ENCODE peak calls at places on chromosomes 12 and 14, in five cellular contexts. Y is mesothelial cell of epicardium, L is suprapubic skin, A is psoas muscle, T is neural crest cell. R is an unnamed sample.

GRCh38 chr12:88530868-88531267 is 49.4 kb downstream of the KITLG start:
- DNase-seq in A (no peak), T (no peak), L (no peak), Y (no peak), R (no peak)

GRCh38 chr12:72330291-72330690 is 58.1 kb downstream of the TRHDE start:
- DNase-seq in Y (no peak), A (peak; percentile 11), L (no peak), T (no peak), R (no peak)

GRCh38 chr14:68476212-68476964 is 316.5 kb downstream of the ZFP36L1 start:
- DNase-seq in L (no peak), A (peak; percentile 61), T (no peak), Y (no peak), R (no peak)

GRCh38 chr12:14399871-14400270 is 34.4 kb downstream of the ATF7IP start:
- DNase-seq in T (no peak), L (no peak), A (no peak), Y (no peak), R (no peak)

GRCh38 chr12:10331642-10332239 is 24.1 kb downstream of the KLRD1 start:
- DNase-seq in T (no peak), Y (no peak), A (no peak), L (no peak), R (peak; percentile 16)

GRCh38 chr14:75279739-75280447 is 1.3 kb downstream of the FOS start:
- DNase-seq in L (no peak), A (peak; percentile 36), Y (no peak), T (no peak), R (no peak)

GRCh38 chr12:11716794-11717532 is 67.5 kb downstream of the ETV6 start:
- DNase-seq in A (no peak), T (no peak), Y (no peak), L (no peak), R (no peak)

GRCh38 chr14:23638414-23639047 is 2.4 kb downstream of the DHRS2 start:
- DNase-seq in L (no peak), Y (no peak), A (no peak), T (no peak), R (no peak)

GRCh38 chr12:100248886-100249285 is 18.0 kb downstream of the DEPDC4 start:
- DNase-seq in A (no peak), Y (no peak), L (no peak), T (no peak), R (no peak)

GRCh38 chr12:17802657-17803641 is 287.0 kb downstream of the RERGL start:
- DNase-seq in T (no peak), Y (no peak), A (no peak), L (no peak), R (no peak)

GRCh38 chr12:49936895-49937294 is 13.6 kb upstream of the AQP2 start:
- DNase-seq in Y (no peak), T (no peak), A (no peak), L (no peak), R (no peak)

GRCh38 chr14:22047105-22047504 is 373.5 kb upstream of the OR4E1 start:
- DNase-seq in Y (no peak), T (peak; percentile 5), L (no peak), A (no peak), R (no peak)

GRCh38 chr14:45083622-45083978 is 316 bp upstream of the PRPF39 start:
- DNase-seq in L (no peak), Y (no peak), A (no peak), T (no peak), R (no peak)

GRCh38 chr14:76810953-76811400 is 1.7 kb downstream of the ANGEL1 start:
- DNase-seq in A (no peak), Y (no peak), T (no peak), L (no peak), R (no peak)

GRCh38 chr14:104383088-104383805 is 196.3 kb upstream of the C14orf180 start:
- DNase-seq in T (no peak), Y (no peak), A (no peak), L (peak; percentile 67), R (peak; percentile 76)

GRCh38 chr14:99271951-99272668 is at the start of gene BCL11B:
- DNase-seq in L (peak; percentile 92), A (peak; percentile 35), T (peak; percentile 67), Y (peak; percentile 81), R (peak; percentile 45)
- TF ChIP-seq CTCF in L (peak; percentile 50), A (peak; percentile 18), T (peak; percentile 70), Y (peak; percentile 65), R (peak; percentile 63)

GRCh38 chr14:35985504-35986218 is 159.5 kb downstream of the BRMS1L start:
- DNase-seq in A (no peak), Y (no peak), T (no peak), L (no peak), R (no peak)
- TF ChIP-seq CTCF in A (no peak), Y (no peak), T (no peak), L (no peak), R (no peak)

GRCh38 chr12:51238510-51239334 is at the start of gene DAZAP2:
- DNase-seq in A (peak; percentile 95), Y (peak; percentile 92), T (peak; percentile 82), L (peak; percentile 97), R (peak; percentile 96)
- TF ChIP-seq CTCF in A (peak; percentile 28), Y (no peak), T (peak; percentile 7), L (peak; percentile 28), R (peak; percentile 1)

DNA sequence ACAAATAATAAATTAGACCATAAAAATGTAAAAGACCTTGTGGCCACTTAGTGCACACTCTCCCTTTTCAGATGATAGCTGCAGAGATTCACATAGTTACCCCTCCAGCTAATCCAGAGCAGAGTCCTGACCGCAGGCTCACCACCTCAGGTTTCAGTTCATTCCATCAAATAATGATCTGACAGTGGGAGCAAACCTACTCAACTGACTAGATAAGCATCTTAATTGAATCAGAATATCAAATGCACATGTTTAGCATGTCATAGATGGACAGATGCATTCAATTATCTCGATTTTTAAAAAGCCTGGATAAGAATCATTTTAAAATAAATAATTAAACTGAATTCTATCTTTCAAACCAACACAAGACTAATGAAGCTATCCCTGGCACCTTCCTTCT is 242.3 kb upstream of the PDZRN4 start:
- DNase-seq in A (no peak), T (no peak), Y (no peak), L (no peak), R (no peak)
- TF ChIP-seq CTCF in A (no peak), T (no peak), Y (no peak), L (no peak), R (no peak)

GRCh38 chr14:103186894-103187586 is 63.8 kb downstream of the TNFAIP2 start:
- DNase-seq in T (no peak), L (no peak), A (no peak), Y (no peak), R (no peak)

GRCh38 chr14:103184046-103184445 is 60.8 kb downstream of the TNFAIP2 start:
- DNase-seq in L (no peak), Y (no peak), T (no peak), A (no peak), R (no peak)

GRCh38 chr14:103186241-103186835 is 63.1 kb downstream of the TNFAIP2 start:
- DNase-seq in A (no peak), L (no peak), Y (no peak), T (no peak), R (no peak)

GRCh38 chr14:103187911-103188310 is 64.7 kb downstream of the TNFAIP2 start:
- DNase-seq in L (no peak), Y (no peak), T (no peak), A (no peak), R (no peak)

DNA sequence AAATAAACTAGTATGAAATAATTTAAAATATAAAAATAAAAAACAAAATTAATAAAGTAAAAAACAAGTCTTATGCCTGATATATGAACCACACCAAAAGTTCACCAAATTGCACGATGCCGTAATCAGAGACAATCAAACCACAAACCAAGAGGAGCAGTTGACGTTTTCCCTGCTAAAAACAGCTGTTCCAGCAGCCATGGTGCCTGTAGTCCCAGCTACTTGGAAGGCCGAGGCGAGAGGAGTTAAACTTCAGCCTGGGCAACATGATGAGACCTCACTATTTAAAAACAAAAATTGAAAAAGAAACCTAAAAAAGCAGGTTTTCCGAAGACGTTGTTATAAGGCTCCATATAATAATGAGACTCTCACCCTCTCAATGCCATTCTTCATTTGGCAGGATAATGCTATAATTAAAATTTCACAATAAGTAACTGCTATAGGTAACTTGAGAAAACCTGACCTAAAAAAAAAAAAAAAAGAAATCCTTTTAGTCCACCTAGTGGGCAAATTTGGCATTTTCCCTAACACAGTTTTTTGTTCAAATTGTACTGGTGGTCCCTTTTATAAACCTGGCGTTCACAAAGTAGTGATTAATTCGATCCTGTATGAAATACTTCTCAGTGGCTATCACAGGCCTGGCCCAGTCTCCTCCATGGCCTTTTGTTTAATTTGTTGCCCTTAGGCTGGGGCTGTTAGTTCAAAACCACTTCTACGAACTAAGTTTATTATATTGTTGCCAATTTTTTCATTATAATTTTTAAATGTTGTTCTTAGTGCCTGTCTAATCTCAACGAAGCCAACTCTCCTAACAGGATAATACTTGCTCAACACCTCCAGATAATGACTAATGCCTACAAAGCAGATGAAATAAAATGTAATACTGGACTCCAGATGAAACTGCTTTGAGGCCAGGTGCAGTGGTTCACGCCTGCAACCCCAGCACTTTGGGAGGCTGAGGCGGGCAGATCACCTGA is 62.1 kb downstream of the TNFAIP2 start:
- DNase-seq in T (no peak), A (no peak), L (no peak), Y (no peak), R (no peak)
- TF ChIP-seq CTCF in T (peak; percentile 88), A (peak; percentile 61), L (peak; percentile 43), Y (peak; percentile 99), R (peak; percentile 35)

DNA sequence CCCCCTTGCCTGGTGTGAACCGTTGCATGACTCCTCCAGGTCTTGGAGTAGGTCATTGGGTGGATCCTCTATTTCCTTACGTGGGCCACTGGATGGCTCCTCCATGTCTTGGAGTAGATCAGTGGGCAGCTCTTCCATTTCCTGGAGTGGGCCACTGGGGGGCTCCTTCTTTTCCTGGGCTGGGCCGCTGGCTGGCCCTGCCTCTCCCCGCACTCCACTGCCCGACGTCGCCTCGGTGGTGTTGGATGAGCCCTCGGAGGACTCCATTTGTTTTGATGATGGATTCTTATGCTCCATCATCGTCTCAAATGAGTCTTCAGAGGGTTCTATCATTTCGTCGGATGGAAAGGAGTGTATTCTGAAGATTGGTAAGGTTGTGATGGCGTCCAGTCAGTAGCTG is 19.1 kb downstream of the RTL1 start:
- DNase-seq in Y (no peak), T (no peak), A (no peak), L (no peak), R (no peak)
- TF ChIP-seq CTCF in Y (no peak), T (no peak), A (no peak), L (no peak), R (no peak)

GRCh38 chr12:20376984-20377383 is 8.6 kb downstream of the PDE3A start:
- DNase-seq in L (no peak), A (no peak), T (no peak), Y (no peak), R (no peak)
- TF ChIP-seq CTCF in L (peak; percentile 10), A (peak; percentile 39), T (peak; percentile 69), Y (no peak), R (peak; percentile 57)

GRCh38 chr12:47774664-47775063 is 1.6 kb downstream of the SLC48A1 start:
- DNase-seq in A (peak; percentile 16), T (no peak), L (no peak), Y (no peak), R (no peak)

GRCh38 chr12:47772738-47773061 is 338 bp upstream of the SLC48A1 start:
- DNase-seq in T (no peak), A (no peak), L (no peak), Y (no peak), R (no peak)

GRCh38 chr12:47772094-47772660 is 861 bp upstream of the SLC48A1 start:
- DNase-seq in L (no peak), Y (no peak), T (no peak), A (no peak), R (no peak)

GRCh38 chr12:47773858-47774580 is 981 bp downstream of the SLC48A1 start:
- DNase-seq in T (no peak), Y (no peak), A (no peak), L (no peak), R (no peak)

GRCh38 chr12:47773062-47773857 is at the start of gene SLC48A1:
- DNase-seq in L (no peak), T (peak; percentile 70), Y (peak; percentile 83), A (peak; percentile 82), R (peak; percentile 91)
- TF ChIP-seq CTCF in L (peak; percentile 25), T (peak; percentile 45), Y (peak; percentile 28), A (peak; percentile 54), R (peak; percentile 32)